ENCODE peak calls at places on chromosome 9, in six cellular contexts. K, A, W, M, G and P are unnamed samples.

GRCh38 chr9:74016004-74016403 is 481.1 kb upstream of the RORB start:
- DNase-seq in M (no peak), G (no peak), A (no peak), W (no peak), K (no peak), P (no peak)

GRCh38 chr9:5263568-5264218 is 32.5 kb downstream of the INSL4 start:
- DNase-seq in A (no peak), M (peak), G (no peak), W (peak), K (no peak), P (peak)

GRCh38 chr9:129319076-129319937 is 141.2 kb upstream of the IER5L start:
- DNase-seq in M (no peak), K (no peak), A (no peak), W (no peak), G (no peak), P (no peak)

GRCh38 chr9:94149696-94150095 is 65.4 kb downstream of the PTPDC1 start:
- DNase-seq in G (no peak), K (no peak), M (no peak), A (no peak), W (no peak), P (no peak)

GRCh38 chr9:104232781-104233341 is 138.8 kb downstream of the SMC2 start:
- DNase-seq in M (no peak), W (no peak), K (no peak), G (no peak), A (no peak), P (no peak)

GRCh38 chr9:65458465-65458864 is 173.5 kb upstream of the FOXD4L5 start:
- DNase-seq in K (no peak), G (no peak), M (no peak), W (no peak), A (no peak), P (no peak)

GRCh38 chr9:77544491-77545000 is 103.6 kb downstream of the GNA14 start:
- DNase-seq in M (no peak), G (no peak), A (no peak), K (no peak), W (no peak), P (no peak)

GRCh38 chr9:128689820-128690683 is 1.0 kb downstream of the SET start:
- DNase-seq in K (peak), G (no peak), A (peak), M (peak), W (peak), P (no peak)

GRCh38 chr9:93862877-93863545 is 92.1 kb downstream of the BARX1 start:
- DNase-seq in G (no peak), K (no peak), A (no peak), W (no peak), M (no peak), P (no peak)

GRCh38 chr9:109817846-109818472 is 38.0 kb downstream of the PALM2AKAP2 start:
- DNase-seq in G (peak), A (peak), K (peak), W (peak), M (peak), P (peak)

GRCh38 chr9:106755727-106756126 is 107.2 kb upstream of the ZNF462 start:
- DNase-seq in M (no peak), A (no peak), K (no peak), W (no peak), G (no peak), P (no peak)

GRCh38 chr9:9855503-9856078 is 757.2 kb downstream of the PTPRD start:
- DNase-seq in A (no peak), W (no peak), K (no peak), M (no peak), G (no peak), P (no peak)

GRCh38 chr9:134932171-134932570 is 14.5 kb upstream of the FCN1 start:
- DNase-seq in G (no peak), K (no peak), W (no peak), A (no peak), M (no peak), P (no peak)
- TF ChIP-seq USF2 in G (no peak), K (no peak), W (no peak), A (no peak), M (no peak), P (no peak)

GRCh38 chr9:16515207-16515606 is 355.3 kb downstream of the BNC2 start:
- DNase-seq in K (peak), G (no peak), A (peak), W (no peak), M (no peak), P (no peak)
- TF ChIP-seq RAD21 in K (no peak), G (no peak), A (no peak), W (no peak), M (no peak), P (no peak)

GRCh38 chr9:27151693-27152397 is 42.8 kb downstream of the TEK start:
- DNase-seq in M (no peak), A (no peak), K (peak), G (no peak), W (no peak), P (no peak)
- TF ChIP-seq USF2 in M (no peak), A (no peak), K (no peak), G (no peak), W (no peak), P (no peak)

GRCh38 chr9:113620377-113621161 is 157.0 kb downstream of the RGS3 start:
- DNase-seq in W (peak), K (peak), M (no peak), G (peak), A (peak), P (peak)
- TF ChIP-seq RAD21 in W (no peak), K (no peak), M (no peak), G (no peak), A (peak), P (peak)

DNA sequence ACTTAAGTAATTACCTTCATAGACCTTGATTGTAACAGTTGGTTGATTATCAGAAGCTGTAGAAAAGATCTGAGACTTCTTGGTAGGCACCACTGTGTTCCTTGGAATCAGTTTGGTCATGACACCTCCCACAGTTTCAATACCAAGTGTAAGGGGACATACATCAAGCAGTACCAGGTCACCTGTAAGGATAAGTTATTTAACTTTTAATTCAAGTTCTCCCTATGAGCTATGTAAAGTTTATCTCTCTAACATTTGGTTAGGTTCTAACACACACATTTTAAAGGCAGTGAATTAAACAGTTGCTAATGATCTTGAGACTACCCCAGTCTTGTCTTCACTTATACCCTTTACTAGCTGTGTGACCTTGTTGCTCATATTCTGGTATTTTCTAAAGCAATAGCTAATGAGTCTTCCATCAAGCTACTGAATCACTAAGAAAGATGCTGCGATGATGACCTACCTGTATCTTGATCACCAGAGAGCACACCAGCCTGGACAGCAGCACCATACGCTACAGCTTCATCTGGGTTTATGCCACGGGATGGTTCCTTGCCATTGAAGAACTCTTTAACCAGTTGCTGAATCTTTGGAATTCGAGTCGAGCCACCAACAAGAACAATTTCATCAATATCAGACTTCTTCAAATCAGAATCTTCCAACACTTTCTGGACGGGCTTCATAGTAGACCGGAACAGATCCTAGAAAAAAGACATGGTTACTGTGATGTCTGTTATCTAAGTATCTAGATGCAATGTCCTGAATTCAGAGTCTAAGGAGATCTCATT is 2.8 kb downstream of the HSPA5 start:
- DNase-seq in A (no peak), M (no peak), W (no peak), G (no peak), K (no peak), P (no peak)
- TF ChIP-seq USF2 in A (no peak), M (no peak), W (no peak), G (no peak), K (no peak), P (no peak)

GRCh38 chr9:82035332-82035731 is 46.8 kb downstream of the SPATA31D1 start:
- DNase-seq in K (peak), M (no peak), A (no peak), W (no peak), G (no peak), P (no peak)

GRCh38 chr9:82036101-82036500 is 47.5 kb downstream of the SPATA31D1 start:
- DNase-seq in K (no peak), G (no peak), A (no peak), M (no peak), W (no peak), P (no peak)

GRCh38 chr9:82038897-82039296 is 50.3 kb downstream of the SPATA31D1 start:
- DNase-seq in G (no peak), M (no peak), K (no peak), W (no peak), A (no peak), P (no peak)

GRCh38 chr9:82031538-82032280 is 43.1 kb downstream of the SPATA31D1 start:
- DNase-seq in M (no peak), A (no peak), G (no peak), W (peak), K (peak), P (peak)

DNA sequence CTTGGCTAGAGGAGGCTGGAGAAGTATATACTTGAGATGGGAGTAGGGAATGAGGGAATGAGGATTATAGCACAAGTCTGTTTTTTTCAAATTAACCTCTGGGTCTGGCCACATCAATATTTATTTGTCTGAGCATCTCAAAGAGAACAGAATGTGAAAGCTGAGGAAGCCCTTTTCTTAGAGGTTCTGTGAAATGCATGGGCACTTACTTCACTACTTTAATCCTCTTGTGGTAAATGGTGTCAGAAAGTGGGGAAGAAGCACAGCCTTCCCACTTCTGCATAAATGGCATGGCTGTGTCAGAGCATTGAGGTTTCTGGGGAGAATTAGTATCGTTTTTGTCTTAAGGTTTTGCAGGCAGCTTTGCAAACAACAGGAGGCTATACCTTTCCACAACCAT is 48.6 kb downstream of the SPATA31D1 start:
- DNase-seq in M (no peak), A (no peak), K (no peak), G (no peak), W (no peak), P (no peak)
- TF ChIP-seq RAD21 in M (no peak), A (no peak), K (no peak), G (no peak), W (no peak), P (no peak)

GRCh38 chr9:16133032-16133431 is 580.2 kb downstream of the CCDC171 start:
- DNase-seq in M (no peak), A (no peak), G (no peak), K (no peak), W (no peak), P (no peak)

GRCh38 chr9:16134351-16134750 is 581.5 kb downstream of the CCDC171 start:
- DNase-seq in W (no peak), G (no peak), M (no peak), A (no peak), K (no peak), P (no peak)

GRCh38 chr9:16133556-16134227 is 580.8 kb downstream of the CCDC171 start:
- DNase-seq in G (no peak), A (peak), K (peak), W (peak), M (peak), P (peak)

GRCh38 chr9:16132513-16132912 is 579.7 kb downstream of the CCDC171 start:
- DNase-seq in G (no peak), M (no peak), K (peak), W (no peak), A (no peak), P (no peak)

GRCh38 chr9:16131269-16131668 is 578.4 kb downstream of the CCDC171 start:
- DNase-seq in A (no peak), K (peak), G (no peak), W (peak), M (no peak), P (no peak)
- TF ChIP-seq USF2 in A (no peak), K (no peak), G (no peak), W (no peak), M (no peak), P (no peak)

DNA sequence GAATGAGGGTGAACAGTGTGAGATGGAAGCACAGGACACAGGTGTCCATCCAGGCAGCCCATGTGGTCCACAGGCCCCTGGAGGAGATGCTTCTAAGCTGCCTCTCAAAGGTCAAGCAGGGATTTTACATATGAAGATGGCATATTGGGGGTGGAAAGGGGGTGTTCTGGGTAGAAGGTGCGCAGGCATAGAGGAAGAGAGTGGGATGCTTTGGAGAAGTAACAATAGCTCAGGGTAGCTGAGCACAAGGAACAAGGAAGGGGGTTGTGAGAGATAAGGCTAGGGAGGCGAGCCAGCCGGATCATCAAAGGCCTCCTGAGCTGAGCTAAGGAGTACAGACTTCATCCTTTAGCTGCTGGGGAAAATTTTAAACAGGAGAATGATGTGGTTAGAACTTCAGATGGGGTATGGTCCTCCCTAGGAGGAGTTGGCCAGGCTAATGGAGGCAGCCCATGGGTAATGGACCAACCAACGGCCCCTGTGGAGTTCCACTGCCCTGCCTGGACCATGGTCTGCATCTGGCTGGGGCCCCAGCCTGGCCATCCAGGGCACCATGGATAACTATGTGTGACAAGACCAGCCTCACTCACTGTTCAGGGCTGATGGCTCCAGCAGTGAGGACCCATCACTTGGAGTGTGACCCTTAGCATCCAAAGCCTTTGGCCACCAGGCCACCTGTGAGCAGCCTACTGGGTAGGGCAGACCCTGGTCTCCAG is 86.8 kb upstream of the TBC1D2 start:
- DNase-seq in G (no peak), A (no peak), M (peak), W (no peak), K (no peak), P (no peak)
- TF ChIP-seq RAD21 in G (no peak), A (no peak), M (no peak), W (no peak), K (no peak), P (no peak)